ENCODE peak calls at places on chromosomes 3 and 15, in five cellular contexts. C is GM23248, B is upper lobe of right lung, K is OCI-LY7, X is HCT116. J is an unnamed sample. For H3K9me3, the result is how much of the 10 kb centered on the place peaks cover.

GRCh38 chr3:13863929-13864595 is 15.8 kb downstream of the WNT7A start:
- DNase-seq in K (no peak), X (no peak), B (no peak), C (no peak), J (no peak)

GRCh38 chr15:63474810-63475316 is 29.5 kb upstream of the USP3 start:
- DNase-seq in K (peak), C (peak), X (no peak), B (no peak), J (no peak)

GRCh38 chr3:15860014-15860934 is 62.5 kb upstream of the ANKRD28 start:
- DNase-seq in B (peak), X (peak), C (peak), K (peak), J (peak)

GRCh38 chr3:169772530-169772950 is 656 bp upstream of the MYNN start:
- DNase-seq in C (peak), B (peak), K (peak), X (peak), J (peak)

GRCh38 chr3:186492594-186492993 is 51.6 kb downstream of the CRYGS start:
- DNase-seq in X (no peak), K (no peak), C (peak), B (no peak), J (peak)

GRCh38 chr3:174072675-174073074 is 675.1 kb downstream of the NLGN1 start:
- DNase-seq in K (no peak), C (no peak), X (no peak), B (no peak), J (no peak)

GRCh38 chr3:156160653-156161052 is 40.3 kb downstream of the KCNAB1 start:
- DNase-seq in C (no peak), K (no peak), X (no peak), B (no peak), J (no peak)

GRCh38 chr3:8757551-8758518 is 11.6 kb downstream of the OXTR start:
- DNase-seq in B (no peak), C (peak), X (no peak), K (no peak), J (no peak)

GRCh38 chr15:57003418-57003817 is 85.0 kb downstream of the TCF12 start:
- DNase-seq in K (no peak), B (no peak), C (peak), X (no peak), J (peak)

GRCh38 chr15:86865920-86866319 is 786.2 kb downstream of the AGBL1 start:
- DNase-seq in B (no peak), C (no peak), X (no peak), K (no peak), J (no peak)

GRCh38 chr15:86876387-86876786 is 796.7 kb downstream of the AGBL1 start:
- DNase-seq in C (no peak), B (no peak), K (no peak), X (no peak), J (no peak)

GRCh38 chr15:86872782-86873181 is 793.1 kb downstream of the AGBL1 start:
- DNase-seq in C (no peak), X (no peak), B (no peak), K (no peak), J (no peak)

GRCh38 chr15:86870846-86871245 is 791.2 kb downstream of the AGBL1 start:
- DNase-seq in X (no peak), B (no peak), C (no peak), K (no peak), J (no peak)
- H3K9me3 ChIP-seq in X (under half), B (under half), C (under half), K (under half), J (under half)

GRCh38 chr3:7683431-7683830 is 818.2 kb upstream of the LMCD1 start:
- DNase-seq in K (no peak), X (no peak), C (no peak), B (no peak), J (no peak)

GRCh38 chr3:7684193-7684592 is 817.4 kb upstream of the LMCD1 start:
- DNase-seq in K (no peak), X (no peak), B (no peak), C (no peak), J (no peak)

GRCh38 chr3:7682822-7683229 is 818.8 kb upstream of the LMCD1 start:
- DNase-seq in X (peak), K (no peak), B (peak), C (peak), J (peak)

DNA sequence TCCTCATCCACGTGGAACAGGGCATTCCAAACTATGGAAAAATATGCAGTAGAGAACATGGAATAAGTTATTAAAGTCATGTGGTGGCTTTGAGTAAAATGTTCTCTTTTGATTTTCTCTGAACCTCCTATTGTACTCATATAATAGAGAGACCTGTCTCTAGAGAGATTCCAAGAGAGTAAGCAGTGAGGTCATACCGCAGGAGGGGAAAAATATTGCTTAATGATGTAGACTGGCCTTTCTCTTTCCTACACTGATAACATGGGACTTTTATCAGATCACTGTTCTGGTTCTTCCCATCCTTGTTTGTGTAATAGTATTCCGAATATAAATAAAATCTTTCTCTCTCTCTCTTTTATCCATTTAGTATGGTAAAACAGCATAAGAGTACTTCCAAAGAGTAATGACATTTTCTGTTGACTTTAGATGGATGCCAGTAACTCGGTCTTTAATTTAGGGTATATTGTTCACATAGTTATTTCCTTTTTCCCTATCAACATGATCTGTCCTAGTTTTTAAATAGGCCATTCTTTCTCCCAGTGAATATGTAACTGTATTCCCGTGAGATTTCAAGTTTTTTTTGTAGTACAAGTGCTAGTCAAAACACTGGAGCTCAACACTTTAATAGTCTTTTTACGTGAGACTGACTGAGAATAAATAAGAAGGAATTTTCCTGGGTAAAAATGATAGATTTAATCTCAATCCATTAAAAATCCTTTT is 814.0 kb upstream of the LMCD1 start:
- DNase-seq in C (no peak), B (no peak), X (no peak), K (no peak), J (no peak)
- H3K9me3 ChIP-seq in C (under half), B (under half), X (under half), K (under half), J (under half)

DNA sequence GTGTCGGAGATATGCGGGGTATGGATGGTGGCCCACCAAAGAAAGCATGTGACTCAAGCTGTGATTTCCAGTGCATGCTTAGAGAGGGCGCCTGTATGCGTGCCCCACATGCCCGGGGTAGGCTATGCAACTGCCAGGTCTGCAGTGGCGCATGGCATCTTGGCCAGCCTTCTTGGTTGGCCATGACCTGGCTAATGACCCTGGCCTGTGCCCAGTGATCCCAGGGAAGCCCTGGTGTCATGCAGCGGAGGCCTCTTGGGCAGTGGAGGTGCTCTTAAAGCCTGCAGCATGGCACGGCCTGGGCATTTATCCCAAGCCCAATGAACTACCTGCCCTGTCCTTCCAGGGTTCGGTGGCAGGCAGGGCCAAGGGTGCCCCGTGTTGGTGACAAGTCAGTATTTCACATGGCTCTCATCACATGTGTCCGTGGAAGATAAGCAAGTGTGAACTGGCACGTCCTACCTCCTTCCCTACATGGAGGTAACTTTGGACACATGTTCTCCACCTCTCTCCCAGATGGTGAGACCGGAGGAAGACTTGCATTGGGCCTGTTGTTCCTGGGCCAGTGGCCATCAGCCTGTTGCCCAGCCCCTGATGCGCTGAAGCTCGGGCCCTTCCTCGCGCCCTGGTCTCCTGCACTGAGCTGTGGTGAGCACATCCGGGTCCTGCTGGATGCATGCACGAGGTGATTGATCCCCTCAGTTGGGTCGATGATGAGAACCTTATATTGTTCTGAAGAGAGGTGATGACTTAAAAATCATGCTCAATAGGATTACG is 192.0 kb downstream of the UBE3A start:
- DNase-seq in B (peak), C (no peak), K (no peak), X (no peak), J (no peak)
- H3K9me3 ChIP-seq in B (under half), C (under half), K (under half), X (under half), J (under half)

DNA sequence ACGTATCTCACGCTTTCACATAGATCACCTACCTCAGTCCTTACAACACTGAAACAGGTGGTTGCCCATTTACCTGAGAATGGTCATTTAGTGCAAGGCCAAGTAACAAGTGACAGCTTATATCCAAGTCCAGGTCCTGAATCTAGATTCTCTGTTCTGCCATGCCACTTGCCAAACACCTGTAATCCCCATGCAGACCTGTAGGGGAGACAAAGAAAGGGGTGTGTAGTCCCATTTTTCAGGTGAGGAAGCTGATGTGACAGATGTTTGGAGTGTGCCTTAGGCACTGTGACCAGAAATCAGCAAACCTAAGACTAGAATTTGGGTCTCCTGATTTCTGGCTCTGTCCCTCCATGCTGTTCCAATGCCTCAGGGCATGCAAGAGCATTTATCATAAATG is 12.7 kb downstream of the ZNF35 start:
- DNase-seq in C (no peak), B (no peak), X (no peak), K (peak), J (no peak)
- H3K9me3 ChIP-seq in C (under half), B (under half), X (under half), K (under half), J (under half)

GRCh38 chr15:20349774-20350498 is 191.7 kb downstream of the GOLGA6L6 start:
- DNase-seq in K (no peak), B (peak), X (no peak), C (no peak), J (no peak)

GRCh38 chr15:20351448-20351961 is 190.1 kb downstream of the GOLGA6L6 start:
- DNase-seq in C (no peak), X (no peak), K (no peak), B (peak), J (no peak)

GRCh38 chr15:20348291-20348899 is 193.2 kb downstream of the GOLGA6L6 start:
- DNase-seq in B (no peak), X (no peak), K (no peak), C (no peak), J (no peak)

GRCh38 chr15:20346082-20346805 is 195.4 kb downstream of the GOLGA6L6 start:
- DNase-seq in K (no peak), C (no peak), X (no peak), B (peak), J (no peak)

DNA sequence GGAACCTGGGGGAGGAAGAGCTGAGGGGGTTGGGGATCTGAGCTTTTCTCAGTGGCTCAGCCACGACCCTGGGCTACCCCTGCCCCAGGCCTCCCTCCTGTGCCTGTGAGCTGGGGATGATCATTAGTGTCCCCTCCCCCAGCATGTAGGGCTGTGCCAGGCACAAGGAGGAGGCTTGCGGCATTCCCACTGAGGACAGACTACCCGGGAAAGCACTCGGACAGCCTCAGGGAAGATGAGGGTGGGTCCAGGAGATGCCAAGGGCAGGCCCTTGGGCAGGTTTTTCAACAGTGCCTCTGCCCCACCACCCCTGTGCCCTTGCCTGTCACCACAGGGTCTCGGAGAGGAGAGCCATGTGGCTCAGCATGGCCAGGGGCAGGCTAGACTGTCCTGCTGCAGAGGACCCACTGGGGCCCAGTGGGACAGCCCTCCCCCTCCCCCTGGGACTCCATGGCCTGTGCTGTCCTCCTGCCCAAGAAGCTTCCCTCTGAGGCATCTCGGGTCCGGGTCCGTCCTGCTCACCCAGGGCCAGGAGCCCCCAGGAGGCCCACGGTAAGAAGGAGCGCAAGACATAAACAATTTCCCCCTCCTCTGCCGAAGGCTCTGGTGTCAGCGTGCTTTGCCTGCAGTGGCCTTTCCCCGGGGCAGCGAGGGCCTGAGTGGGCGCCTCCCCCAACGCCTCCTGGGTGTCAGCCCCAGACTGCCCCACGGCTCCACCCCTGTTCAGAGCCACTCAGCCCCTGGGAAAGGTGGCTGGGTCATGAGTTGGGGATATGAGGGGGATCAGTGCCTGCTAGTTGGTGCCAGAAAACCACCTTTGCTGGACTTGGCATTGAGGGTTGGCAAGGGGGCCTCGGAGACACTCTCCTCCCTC is 192.5 kb downstream of the GOLGA6L6 start:
- DNase-seq in B (peak), X (no peak), K (no peak), C (no peak), J (no peak)
- H3K9me3 ChIP-seq in B (under half), X (half or more), K (under half), C (under half), J (under half)

DNA sequence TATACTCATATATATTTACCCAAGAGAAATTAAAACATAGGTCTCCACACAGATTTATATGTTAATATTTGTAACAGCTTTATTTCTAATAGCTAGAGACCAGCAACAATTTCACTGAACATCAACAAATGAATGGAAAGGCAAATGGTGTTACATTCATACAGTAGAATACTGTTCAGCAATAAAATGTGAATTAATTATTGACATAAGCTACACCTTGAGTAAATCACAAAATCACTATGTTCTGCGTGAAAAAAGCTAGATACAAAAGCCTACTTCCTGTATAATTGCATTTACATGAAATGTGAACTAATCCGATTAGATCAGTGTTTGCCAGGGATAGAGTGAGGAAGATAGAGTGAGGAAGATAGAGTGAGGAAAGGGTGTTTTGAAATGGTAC is 945.7 kb downstream of the SQOR start:
- DNase-seq in X (no peak), K (no peak), C (no peak), B (no peak), J (no peak)
- H3K9me3 ChIP-seq in X (under half), K (under half), C (under half), B (under half), J (under half)

GRCh38 chr15:98397411-98397810 is 250.9 kb upstream of the IGF1R start:
- DNase-seq in B (no peak), C (no peak), K (no peak), X (no peak), J (no peak)

GRCh38 chr15:98401029-98401428 is 247.3 kb upstream of the IGF1R start:
- DNase-seq in B (no peak), X (no peak), K (no peak), C (no peak), J (no peak)

GRCh38 chr15:98403169-98403568 is 245.2 kb upstream of the IGF1R start:
- DNase-seq in K (no peak), X (no peak), B (no peak), C (no peak), J (no peak)

GRCh38 chr15:98398886-98399285 is 249.5 kb upstream of the IGF1R start:
- DNase-seq in K (no peak), C (no peak), B (no peak), X (no peak), J (no peak)

DNA sequence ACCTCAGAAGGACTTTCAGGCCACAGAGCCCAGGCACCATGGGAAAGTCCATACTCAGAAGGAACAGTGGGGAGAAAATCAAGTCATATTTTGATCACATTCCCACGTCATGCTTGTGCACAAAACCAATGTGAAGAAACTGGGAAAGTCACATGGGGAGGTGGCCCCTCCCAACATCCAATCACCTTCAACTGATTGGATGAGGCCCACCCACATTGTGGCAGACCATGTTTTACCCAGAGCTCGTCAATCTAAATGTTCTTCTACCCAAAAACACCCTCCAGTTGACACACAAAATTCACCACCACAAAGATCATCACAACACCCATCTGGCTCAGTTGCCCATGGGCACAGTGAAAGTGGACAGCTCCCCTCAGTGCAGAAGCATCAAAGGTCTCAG is 248.2 kb upstream of the IGF1R start:
- DNase-seq in X (no peak), B (no peak), K (no peak), C (no peak), J (no peak)
- H3K9me3 ChIP-seq in X (under half), B (under half), K (under half), C (under half), J (under half)

DNA sequence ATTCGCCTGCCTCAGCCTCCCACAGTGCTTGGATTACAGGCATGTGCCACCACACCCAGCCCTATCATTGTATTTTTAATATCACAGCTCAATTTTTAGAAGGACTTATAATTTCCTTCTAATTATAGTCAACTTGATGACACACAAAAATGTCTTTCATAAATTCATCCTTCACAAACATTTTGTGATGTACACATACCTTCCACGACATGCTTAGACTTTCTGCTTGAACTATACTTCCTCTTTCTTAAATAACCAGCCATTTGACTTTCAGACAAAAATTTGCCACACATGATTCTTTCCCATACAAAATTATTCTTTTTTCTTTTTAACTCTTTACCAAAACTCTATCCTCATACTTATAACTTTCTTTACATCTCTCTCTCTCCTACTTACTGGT is 48.4 kb upstream of the CCK start:
- DNase-seq in B (no peak), K (peak), X (peak), C (no peak), J (no peak)
- H3K9me3 ChIP-seq in B (under half), K (under half), X (under half), C (under half), J (under half)

GRCh38 chr3:118838871-118839270 is 195.8 kb downstream of the IGSF11 start:
- DNase-seq in K (no peak), X (no peak), C (no peak), B (no peak), J (no peak)
- H3K9me3 ChIP-seq in K (under half), X (under half), C (under half), B (under half), J (under half)

GRCh38 chr15:25089577-25089976 is 134.8 kb downstream of the SNRPN start:
- DNase-seq in B (no peak), X (no peak), K (no peak), C (no peak), J (no peak)

GRCh38 chr15:25088261-25088790 is 133.5 kb downstream of the SNRPN start:
- DNase-seq in C (no peak), K (no peak), X (no peak), B (no peak), J (no peak)

GRCh38 chr15:25091421-25092158 is 136.8 kb downstream of the SNRPN start:
- DNase-seq in C (no peak), X (no peak), B (no peak), K (no peak), J (no peak)

GRCh38 chr15:25090073-25090733 is 135.4 kb downstream of the SNRPN start:
- DNase-seq in C (no peak), K (no peak), B (no peak), X (no peak), J (no peak)

GRCh38 chr15:25087137-25087536 is 132.3 kb downstream of the SNRPN start:
- DNase-seq in X (no peak), C (no peak), B (no peak), K (no peak), J (no peak)
- H3K9me3 ChIP-seq in X (half or more), C (under half), B (half or more), K (under half), J (half or more)